ENCODE peak calls at places on chromosome 20, in eight cellular contexts. One of them, this sample, is unnamed.

GRCh38 chr20:48716086-48716485 is 111.7 kb downstream of the PREX1 start:
- DNase-seq in PC-3: no peak
- DNase-seq in fibroblast of villous mesenchyme: no peak
- DNase-seq in cardiac fibroblast: no peak
- DNase-seq in choroid plexus epithelial cell: no peak
- DNase-seq in psoas muscle: no peak
- DNase-seq in fibroblast of lung: no peak
- DNase-seq in RWPE1: no peak
- DNase-seq in this sample: no peak

GRCh38 chr20:57671662-57672061 is 38.2 kb downstream of the PMEPA1 start:
- DNase-seq in PC-3: peak
- DNase-seq in fibroblast of villous mesenchyme: peak
- DNase-seq in cardiac fibroblast: no peak
- DNase-seq in choroid plexus epithelial cell: no peak
- DNase-seq in psoas muscle: no peak
- DNase-seq in fibroblast of lung: no peak
- DNase-seq in RWPE1: peak
- DNase-seq in this sample: no peak

GRCh38 chr20:37519508-37520416 is 1.3 kb upstream of the NNAT start:
- DNase-seq in PC-3: no peak
- DNase-seq in fibroblast of villous mesenchyme: no peak
- DNase-seq in cardiac fibroblast: no peak
- DNase-seq in choroid plexus epithelial cell: peak
- DNase-seq in psoas muscle: no peak
- DNase-seq in fibroblast of lung: no peak
- DNase-seq in RWPE1: no peak
- DNase-seq in this sample: no peak

GRCh38 chr20:48623176-48623905 is 204.5 kb downstream of the PREX1 start:
- DNase-seq in PC-3: no peak
- DNase-seq in fibroblast of villous mesenchyme: no peak
- DNase-seq in cardiac fibroblast: no peak
- DNase-seq in choroid plexus epithelial cell: no peak
- DNase-seq in psoas muscle: no peak
- DNase-seq in fibroblast of lung: no peak
- DNase-seq in RWPE1: no peak
- DNase-seq in this sample: no peak

GRCh38 chr20:3377644-3378043 is 29.8 kb downstream of the DNAAF9 start:
- DNase-seq in PC-3: peak
- DNase-seq in fibroblast of villous mesenchyme: no peak
- DNase-seq in cardiac fibroblast: no peak
- DNase-seq in choroid plexus epithelial cell: no peak
- DNase-seq in psoas muscle: no peak
- DNase-seq in fibroblast of lung: no peak
- DNase-seq in RWPE1: no peak
- DNase-seq in this sample: no peak

GRCh38 chr20:33175123-33175522 is 7.2 kb downstream of the BPIFA2 start:
- DNase-seq in PC-3: no peak
- DNase-seq in fibroblast of villous mesenchyme: no peak
- DNase-seq in cardiac fibroblast: no peak
- DNase-seq in choroid plexus epithelial cell: no peak
- DNase-seq in psoas muscle: no peak
- DNase-seq in fibroblast of lung: no peak
- DNase-seq in RWPE1: no peak
- DNase-seq in this sample: no peak

GRCh38 chr20:60210779-60211617 is 252.8 kb downstream of the CDH26 start:
- DNase-seq in PC-3: peak
- DNase-seq in fibroblast of villous mesenchyme: peak
- DNase-seq in cardiac fibroblast: peak
- DNase-seq in choroid plexus epithelial cell: peak
- DNase-seq in psoas muscle: peak
- DNase-seq in fibroblast of lung: peak
- DNase-seq in RWPE1: peak
- DNase-seq in this sample: peak

GRCh38 chr20:47073766-47074475 is 179.3 kb downstream of the EYA2 start:
- DNase-seq in PC-3: no peak
- DNase-seq in fibroblast of villous mesenchyme: no peak
- DNase-seq in cardiac fibroblast: no peak
- DNase-seq in choroid plexus epithelial cell: no peak
- DNase-seq in psoas muscle: no peak
- DNase-seq in fibroblast of lung: no peak
- DNase-seq in RWPE1: no peak
- DNase-seq in this sample: no peak

GRCh38 chr20:64145458-64146300 is 18.6 kb upstream of the MYT1 start:
- DNase-seq in PC-3: no peak
- DNase-seq in fibroblast of villous mesenchyme: no peak
- DNase-seq in cardiac fibroblast: no peak
- DNase-seq in choroid plexus epithelial cell: no peak
- DNase-seq in psoas muscle: no peak
- DNase-seq in fibroblast of lung: no peak
- DNase-seq in RWPE1: no peak
- DNase-seq in this sample: no peak

GRCh38 chr20:60695223-60695622 is 556.8 kb upstream of the CDH4 start:
- DNase-seq in PC-3: peak
- DNase-seq in fibroblast of villous mesenchyme: peak
- DNase-seq in cardiac fibroblast: peak
- DNase-seq in choroid plexus epithelial cell: peak
- DNase-seq in psoas muscle: no peak
- DNase-seq in fibroblast of lung: peak
- DNase-seq in RWPE1: peak
- DNase-seq in this sample: no peak

GRCh38 chr20:21309678-21310467 is 6.7 kb downstream of the XRN2 start:
- DNase-seq in PC-3: no peak
- DNase-seq in fibroblast of villous mesenchyme: no peak
- DNase-seq in cardiac fibroblast: no peak
- DNase-seq in choroid plexus epithelial cell: no peak
- DNase-seq in psoas muscle: no peak
- DNase-seq in fibroblast of lung: no peak
- DNase-seq in RWPE1: no peak
- DNase-seq in this sample: no peak

GRCh38 chr20:33675127-33675954 is 1.1 kb upstream of the NECAB3 start:
- DNase-seq in PC-3: no peak
- DNase-seq in fibroblast of villous mesenchyme: peak
- DNase-seq in cardiac fibroblast: no peak
- DNase-seq in choroid plexus epithelial cell: peak
- DNase-seq in psoas muscle: no peak
- DNase-seq in fibroblast of lung: no peak
- DNase-seq in RWPE1: no peak
- DNase-seq in this sample: no peak

GRCh38 chr20:34781250-34781649 is 44.2 kb downstream of the NCOA6 start:
- DNase-seq in PC-3: no peak
- DNase-seq in fibroblast of villous mesenchyme: no peak
- DNase-seq in cardiac fibroblast: no peak
- DNase-seq in choroid plexus epithelial cell: no peak
- DNase-seq in psoas muscle: no peak
- DNase-seq in fibroblast of lung: no peak
- DNase-seq in RWPE1: no peak
- DNase-seq in this sample: no peak

GRCh38 chr20:57653910-57654309 is 33.7 kb upstream of the ZBP1 start:
- DNase-seq in PC-3: peak
- DNase-seq in fibroblast of villous mesenchyme: no peak
- DNase-seq in cardiac fibroblast: no peak
- DNase-seq in choroid plexus epithelial cell: no peak
- DNase-seq in psoas muscle: no peak
- DNase-seq in fibroblast of lung: no peak
- DNase-seq in RWPE1: no peak
- DNase-seq in this sample: no peak

GRCh38 chr20:47971321-47971781 is 186.1 kb upstream of the SULF2 start:
- DNase-seq in PC-3: no peak
- DNase-seq in fibroblast of villous mesenchyme: no peak
- DNase-seq in cardiac fibroblast: no peak
- DNase-seq in choroid plexus epithelial cell: no peak
- DNase-seq in psoas muscle: no peak
- DNase-seq in fibroblast of lung: no peak
- DNase-seq in RWPE1: no peak
- DNase-seq in this sample: no peak

GRCh38 chr20:49573900-49574416 is 6.0 kb upstream of the PTGIS start:
- DNase-seq in PC-3: no peak
- DNase-seq in fibroblast of villous mesenchyme: no peak
- DNase-seq in cardiac fibroblast: peak
- DNase-seq in choroid plexus epithelial cell: no peak
- DNase-seq in psoas muscle: peak
- DNase-seq in fibroblast of lung: peak
- DNase-seq in RWPE1: no peak
- DNase-seq in this sample: no peak

GRCh38 chr20:42192321-42192720 is 574.1 kb upstream of the CHD6 start:
- DNase-seq in PC-3: no peak
- DNase-seq in fibroblast of villous mesenchyme: no peak
- DNase-seq in cardiac fibroblast: no peak
- DNase-seq in choroid plexus epithelial cell: no peak
- DNase-seq in psoas muscle: no peak
- DNase-seq in fibroblast of lung: no peak
- DNase-seq in RWPE1: no peak
- DNase-seq in this sample: no peak

GRCh38 chr20:45853484-45853883 is 3.7 kb downstream of the ACOT8 start:
- DNase-seq in PC-3: no peak
- DNase-seq in fibroblast of villous mesenchyme: no peak
- DNase-seq in cardiac fibroblast: no peak
- DNase-seq in choroid plexus epithelial cell: no peak
- DNase-seq in psoas muscle: no peak
- DNase-seq in fibroblast of lung: no peak
- DNase-seq in RWPE1: no peak
- DNase-seq in this sample: no peak

GRCh38 chr20:61813791-61814190 is 251.9 kb downstream of the TAF4 start:
- DNase-seq in PC-3: no peak
- DNase-seq in fibroblast of villous mesenchyme: no peak
- DNase-seq in cardiac fibroblast: no peak
- DNase-seq in choroid plexus epithelial cell: no peak
- DNase-seq in psoas muscle: no peak
- DNase-seq in fibroblast of lung: no peak
- DNase-seq in RWPE1: no peak
- DNase-seq in this sample: no peak

GRCh38 chr20:47146703-47147102 is 209.8 kb downstream of the ZMYND8 start:
- DNase-seq in PC-3: peak
- DNase-seq in fibroblast of villous mesenchyme: peak
- DNase-seq in cardiac fibroblast: peak
- DNase-seq in choroid plexus epithelial cell: peak
- DNase-seq in psoas muscle: no peak
- DNase-seq in fibroblast of lung: peak
- DNase-seq in RWPE1: no peak
- DNase-seq in this sample: no peak

GRCh38 chr20:62485701-62486089 is 9.9 kb upstream of the GATA5 start:
- DNase-seq in PC-3: no peak
- DNase-seq in fibroblast of villous mesenchyme: no peak
- DNase-seq in cardiac fibroblast: no peak
- DNase-seq in choroid plexus epithelial cell: no peak
- DNase-seq in psoas muscle: no peak
- DNase-seq in fibroblast of lung: no peak
- DNase-seq in RWPE1: no peak
- DNase-seq in this sample: no peak

GRCh38 chr20:8095648-8096572 is 36.2 kb upstream of the PLCB1 start:
- DNase-seq in PC-3: peak
- DNase-seq in fibroblast of villous mesenchyme: peak
- DNase-seq in cardiac fibroblast: peak
- DNase-seq in choroid plexus epithelial cell: peak
- DNase-seq in psoas muscle: no peak
- DNase-seq in fibroblast of lung: peak
- DNase-seq in RWPE1: no peak
- DNase-seq in this sample: no peak

GRCh38 chr20:24109537-24109936 is 121.0 kb upstream of the GGTLC1 start:
- DNase-seq in PC-3: no peak
- DNase-seq in fibroblast of villous mesenchyme: no peak
- DNase-seq in cardiac fibroblast: no peak
- DNase-seq in choroid plexus epithelial cell: no peak
- DNase-seq in psoas muscle: no peak
- DNase-seq in fibroblast of lung: no peak
- DNase-seq in RWPE1: no peak
- DNase-seq in this sample: no peak
- TF ChIP-seq CTCF in PC-3: no peak
- TF ChIP-seq CTCF in fibroblast of villous mesenchyme: no peak
- TF ChIP-seq CTCF in cardiac fibroblast: no peak
- TF ChIP-seq CTCF in choroid plexus epithelial cell: no peak
- TF ChIP-seq CTCF in psoas muscle: no peak
- TF ChIP-seq CTCF in fibroblast of lung: no peak
- TF ChIP-seq CTCF in RWPE1: no peak
- TF ChIP-seq CTCF in this sample: no peak

DNA sequence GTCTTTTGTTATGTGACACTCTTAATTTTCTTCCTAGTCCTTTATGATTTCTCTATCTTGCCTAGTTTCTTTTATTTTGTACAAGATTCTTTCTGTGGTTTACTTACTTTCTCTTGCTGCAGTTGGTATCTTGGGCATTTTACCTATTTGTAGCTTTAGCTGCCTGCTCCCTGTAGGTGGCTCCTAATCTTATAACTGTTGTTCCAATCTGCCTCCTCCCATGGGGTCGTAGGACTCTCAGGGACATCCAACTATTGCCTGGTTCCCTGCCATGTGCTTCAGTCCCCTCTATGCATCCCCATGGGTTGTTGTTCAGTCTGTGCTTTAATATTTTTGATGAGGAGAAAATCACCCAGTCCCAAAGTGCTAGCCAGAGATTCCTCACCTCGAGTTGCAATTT is 31.4 kb downstream of the RIN2 start:
- DNase-seq in PC-3: no peak
- DNase-seq in fibroblast of villous mesenchyme: no peak
- DNase-seq in cardiac fibroblast: peak
- DNase-seq in choroid plexus epithelial cell: no peak
- DNase-seq in psoas muscle: no peak
- DNase-seq in fibroblast of lung: no peak
- DNase-seq in RWPE1: no peak
- DNase-seq in this sample: no peak
- TF ChIP-seq CTCF in PC-3: no peak
- TF ChIP-seq CTCF in fibroblast of villous mesenchyme: no peak
- TF ChIP-seq CTCF in cardiac fibroblast: no peak
- TF ChIP-seq CTCF in choroid plexus epithelial cell: peak
- TF ChIP-seq CTCF in psoas muscle: no peak
- TF ChIP-seq CTCF in fibroblast of lung: no peak
- TF ChIP-seq CTCF in RWPE1: no peak
- TF ChIP-seq CTCF in this sample: no peak

GRCh38 chr20:56504373-56505005 is 20.1 kb upstream of the FAM209A start:
- DNase-seq in PC-3: no peak
- DNase-seq in fibroblast of villous mesenchyme: peak
- DNase-seq in cardiac fibroblast: no peak
- DNase-seq in choroid plexus epithelial cell: peak
- DNase-seq in psoas muscle: no peak
- DNase-seq in fibroblast of lung: no peak
- DNase-seq in RWPE1: no peak
- DNase-seq in this sample: no peak
- TF ChIP-seq CTCF in PC-3: peak
- TF ChIP-seq CTCF in fibroblast of villous mesenchyme: peak
- TF ChIP-seq CTCF in cardiac fibroblast: peak
- TF ChIP-seq CTCF in choroid plexus epithelial cell: peak
- TF ChIP-seq CTCF in psoas muscle: no peak
- TF ChIP-seq CTCF in fibroblast of lung: peak
- TF ChIP-seq CTCF in RWPE1: peak
- TF ChIP-seq CTCF in this sample: peak

GRCh38 chr20:44196278-44196677 is 9.3 kb upstream of the JPH2 start:
- DNase-seq in PC-3: peak
- DNase-seq in fibroblast of villous mesenchyme: no peak
- DNase-seq in cardiac fibroblast: peak
- DNase-seq in choroid plexus epithelial cell: peak
- DNase-seq in psoas muscle: no peak
- DNase-seq in fibroblast of lung: no peak
- DNase-seq in RWPE1: peak
- DNase-seq in this sample: no peak
- TF ChIP-seq CTCF in PC-3: peak
- TF ChIP-seq CTCF in fibroblast of villous mesenchyme: no peak
- TF ChIP-seq CTCF in cardiac fibroblast: peak
- TF ChIP-seq CTCF in choroid plexus epithelial cell: peak
- TF ChIP-seq CTCF in psoas muscle: no peak
- TF ChIP-seq CTCF in fibroblast of lung: no peak
- TF ChIP-seq CTCF in RWPE1: peak
- TF ChIP-seq CTCF in this sample: no peak

GRCh38 chr20:6829510-6830116 is 62.1 kb downstream of the BMP2 start:
- DNase-seq in PC-3: no peak
- DNase-seq in fibroblast of villous mesenchyme: peak
- DNase-seq in cardiac fibroblast: peak
- DNase-seq in choroid plexus epithelial cell: peak
- DNase-seq in psoas muscle: no peak
- DNase-seq in fibroblast of lung: peak
- DNase-seq in RWPE1: no peak
- DNase-seq in this sample: no peak
- TF ChIP-seq CTCF in PC-3: peak
- TF ChIP-seq CTCF in fibroblast of villous mesenchyme: peak
- TF ChIP-seq CTCF in cardiac fibroblast: peak
- TF ChIP-seq CTCF in choroid plexus epithelial cell: peak
- TF ChIP-seq CTCF in psoas muscle: no peak
- TF ChIP-seq CTCF in fibroblast of lung: peak
- TF ChIP-seq CTCF in RWPE1: no peak
- TF ChIP-seq CTCF in this sample: no peak

This sample was measured in type B pancreatic cell.